ENCODE peak calls at places on chromosomes 13 and 19, in four cellular contexts. W is tibial artery, E is Panc1, C is heart right ventricle. Q is an unnamed sample.

GRCh38 chr13:91426913-91427312 is 28.5 kb downstream of the GPC5 start:
- DNase-seq in W (no peak), C (no peak), E (no peak), Q (no peak)

GRCh38 chr19:3968556-3969434 is 2.1 kb downstream of the DAPK3 start:
- DNase-seq in W (peak; percentile 94), C (peak; percentile 96), E (peak; percentile 93), Q (peak; percentile 98)

GRCh38 chr13:34201050-34201913 is 383.3 kb downstream of the RFC3 start:
- DNase-seq in W (no peak), E (no peak), C (peak; percentile 15), Q (no peak)

GRCh38 chr13:77306458-77306857 is 20.4 kb downstream of the MYCBP2 start:
- DNase-seq in E (no peak), W (no peak), C (no peak), Q (no peak)

GRCh38 chr19:33290082-33290815 is 12.1 kb downstream of the CEBPA start:
- DNase-seq in W (no peak), E (no peak), C (no peak), Q (no peak)

GRCh38 chr19:53422551-53422950 is 9.2 kb upstream of the ZNF761 start:
- DNase-seq in E (no peak), C (no peak), W (no peak), Q (no peak)

GRCh38 chr13:79483302-79483701 is 2.3 kb downstream of the NDFIP2 start:
- DNase-seq in E (no peak), C (no peak), W (no peak), Q (no peak)

GRCh38 chr13:20400774-20401173 is 124.9 kb downstream of the CRYL1 start:
- DNase-seq in C (no peak), E (no peak), W (no peak), Q (no peak)

GRCh38 chr19:45038931-45039893 is at the start of gene CLASRP:
- DNase-seq in C (peak; percentile 92), W (peak; percentile 88), E (no peak), Q (peak; percentile 34)

GRCh38 chr19:17148130-17148529 is 67.0 kb upstream of the USE1 start:
- DNase-seq in W (no peak), C (no peak), E (no peak), Q (no peak)

GRCh38 chr13:30870049-30870884 is 35.8 kb upstream of the MEDAG start:
- DNase-seq in E (no peak), C (peak; percentile 65), W (peak; percentile 96), Q (no peak)

GRCh38 chr19:46371371-46371901 is 24.5 kb downstream of the PPP5C start:
- DNase-seq in E (no peak), W (no peak), C (no peak), Q (no peak)

GRCh38 chr19:4581381-4582111 is 22.1 kb upstream of the SEMA6B start:
- DNase-seq in E (no peak), W (no peak), C (no peak), Q (no peak)

GRCh38 chr19:51480590-51480989 is 2.3 kb downstream of the CEACAM18 start:
- DNase-seq in E (no peak), C (no peak), W (no peak), Q (no peak)

GRCh38 chr19:48135411-48135810 is 24.8 kb upstream of the PLA2G4C start:
- DNase-seq in C (no peak), W (no peak), E (no peak), Q (no peak)

GRCh38 chr13:79659161-79659560 is 178.2 kb downstream of the NDFIP2 start:
- DNase-seq in C (peak; percentile 59), E (no peak), W (no peak), Q (no peak)

GRCh38 chr19:927044-927706 is 1.3 kb downstream of the ARID3A start:
- DNase-seq in W (peak; percentile 87), E (no peak), C (no peak), Q (no peak)

GRCh38 chr13:34430294-34430693 is 511.8 kb upstream of the NBEA start:
- DNase-seq in E (no peak), W (no peak), C (no peak), Q (peak; percentile 7)

GRCh38 chr13:51614350-51614786 is 30.1 kb downstream of the WDFY2 start:
- DNase-seq in E (no peak), C (peak; percentile 45), W (no peak), Q (no peak)

GRCh38 chr19:18225355-18225701 is 910 bp downstream of the PDE4C start:
- DNase-seq in W (no peak), E (no peak), C (no peak), Q (no peak)

GRCh38 chr19:16252459-16253205 is 54.9 kb downstream of the AP1M1 start:
- DNase-seq in C (peak; percentile 41), W (peak; percentile 38), E (no peak), Q (no peak)

GRCh38 chr19:33797821-33798633 is 1.4 kb downstream of the KCTD15 start:
- DNase-seq in W (peak; percentile 30), E (no peak), C (peak; percentile 71), Q (no peak)

GRCh38 chr13:19864018-19864338 is 529 bp upstream of the ZMYM5 start:
- DNase-seq in E (no peak), W (peak; percentile 56), C (peak; percentile 74), Q (no peak)

GRCh38 chr13:99977912-99978780 is 3.4 kb upstream of the ZIC2 start:
- DNase-seq in W (no peak), E (no peak), C (no peak), Q (no peak)

GRCh38 chr13:52085416-52085815 is 43.5 kb downstream of the NEK5 start:
- DNase-seq in E (no peak), W (no peak), C (no peak), Q (no peak)

GRCh38 chr13:94073006-94073744 is 406.3 kb downstream of the DCT start:
- DNase-seq in E (no peak), W (no peak), C (no peak), Q (no peak)

GRCh38 chr19:35248310-35249145 is at the start of gene LSR:
- DNase-seq in W (no peak), C (peak; percentile 41), E (peak; percentile 43), Q (peak; percentile 55)

GRCh38 chr13:113917096-113917495 is 53.2 kb upstream of the GAS6 start:
- DNase-seq in E (no peak), W (no peak), C (no peak), Q (no peak)

GRCh38 chr13:21684576-21684975 is 13.7 kb downstream of the FGF9 start:
- DNase-seq in W (no peak), C (no peak), E (no peak), Q (no peak)

GRCh38 chr19:7734220-7735203 is 2.6 kb upstream of the CLEC4G start:
- DNase-seq in W (no peak), E (no peak), C (no peak), Q (no peak)

GRCh38 chr13:101727118-101727517 is 274.6 kb downstream of the ITGBL1 start:
- DNase-seq in C (no peak), W (no peak), E (no peak), Q (no peak)

GRCh38 chr19:38684078-38684861 is 36.8 kb downstream of the ACTN4 start:
- DNase-seq in W (peak; percentile 76), E (peak; percentile 100), C (no peak), Q (no peak)

GRCh38 chr13:77026255-77026782 is 640 bp downstream of the FBXL3 start:
- DNase-seq in C (peak; percentile 72), W (peak; percentile 91), E (no peak), Q (no peak)

GRCh38 chr13:113776231-113777125 is 17.5 kb downstream of the TMEM255B start:
- DNase-seq in W (no peak), C (no peak), E (no peak), Q (no peak)

GRCh38 chr13:114043421-114044053 is 69.7 kb upstream of the C13orf46 start:
- DNase-seq in C (peak; percentile 66), E (no peak), W (peak; percentile 70), Q (no peak)

GRCh38 chr13:91406619-91407018 is 8.2 kb downstream of the GPC5 start:
- DNase-seq in W (no peak), C (no peak), E (peak; percentile 4), Q (no peak)

GRCh38 chr19:16779539-16780163 is 49.5 kb upstream of the SIN3B start:
- DNase-seq in W (no peak), E (no peak), C (no peak), Q (no peak)

GRCh38 chr13:24995225-24995804 is 100.6 kb upstream of the PABPC3 start:
- DNase-seq in E (no peak), C (peak; percentile 57), W (peak; percentile 41), Q (peak; percentile 65)

GRCh38 chr13:40187836-40188591 is 478.4 kb downstream of the FOXO1 start:
- DNase-seq in E (no peak), C (no peak), W (no peak), Q (no peak)
- H3K4me3 ChIP-seq in E (no peak overlapping the region), C (no peak overlapping the region), W (no peak overlapping the region), Q (no peak overlapping the region)

DNA sequence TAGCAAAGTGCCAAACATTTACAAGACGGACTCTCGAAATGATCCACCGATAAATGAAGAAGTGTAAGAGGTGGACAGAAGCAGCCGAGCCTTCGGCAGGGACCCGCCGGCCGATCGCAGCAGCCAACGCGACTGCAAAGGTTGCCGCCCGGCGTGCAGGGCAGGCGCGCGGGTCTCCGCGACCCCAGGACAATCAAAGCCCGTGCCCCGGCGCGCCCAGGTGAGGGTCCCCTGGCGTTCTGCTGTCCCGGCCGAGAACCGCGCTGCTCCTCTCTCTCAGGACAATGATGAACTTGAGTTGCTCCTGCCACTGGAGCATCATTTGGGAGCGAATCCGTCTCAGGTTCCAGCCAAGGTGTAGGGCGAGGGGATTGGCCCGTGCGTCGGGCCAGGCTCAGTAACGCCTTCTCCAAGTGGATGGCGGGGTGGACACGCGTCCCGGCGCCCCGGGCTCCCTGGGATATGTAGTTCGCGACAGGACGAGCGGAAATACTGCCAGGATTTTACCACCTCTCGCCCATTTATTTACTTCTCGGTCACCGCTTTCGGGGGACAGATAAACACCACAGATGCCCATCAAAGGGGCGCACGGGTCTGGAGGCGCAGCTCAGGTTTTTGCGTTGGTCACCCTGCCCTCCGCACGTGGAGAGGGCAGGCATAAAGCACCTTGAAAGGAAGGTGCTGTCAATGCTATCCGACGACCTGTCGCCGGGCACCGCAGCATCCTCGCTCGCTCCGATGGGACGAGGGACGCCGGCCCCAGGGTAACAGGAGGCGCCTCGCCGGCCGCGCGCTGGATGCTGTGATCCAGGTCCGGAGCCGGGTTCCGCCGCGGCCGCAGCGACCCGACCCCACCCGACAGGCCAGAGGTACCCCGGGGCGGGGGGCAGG is at the start of the genes BIVM and POGLUT2:
- DNase-seq in C (peak; percentile 92), W (peak; percentile 92), E (peak; percentile 52), Q (peak; percentile 72)
- TF ChIP-seq CTCF in C (no peak), W (no peak), E (no peak), Q (no peak)

GRCh38 chr19:50007170-50007569 is 18.0 kb downstream of the VRK3 start:
- DNase-seq in E (no peak), C (no peak), W (no peak), Q (no peak)
- H3K36me3 ChIP-seq in E (no peaks in the 10 kb centered on the region), C (peaks cover 9% of the 10 kb centered on the region), W (peaks cover 36% of the 10 kb centered on the region), Q (no peaks in the 10 kb centered on the region)

GRCh38 chr13:40383922-40384321 is 282.5 kb downstream of the FOXO1 start:
- DNase-seq in W (no peak), E (no peak), C (no peak), Q (no peak)

GRCh38 chr13:40381935-40382764 is 284.3 kb downstream of the FOXO1 start:
- DNase-seq in E (no peak), W (no peak), C (peak; percentile 22), Q (no peak)

GRCh38 chr13:40385858-40386180 is 280.6 kb downstream of the FOXO1 start:
- DNase-seq in E (no peak), W (no peak), C (no peak), Q (no peak)

GRCh38 chr13:40384976-40385857 is 281.2 kb downstream of the FOXO1 start:
- DNase-seq in C (no peak), W (no peak), E (no peak), Q (no peak)

GRCh38 chr13:40383132-40383531 is 283.3 kb downstream of the FOXO1 start:
- DNase-seq in C (no peak), E (no peak), W (no peak), Q (no peak)
- H3K4me3 ChIP-seq in C (no peak overlapping the region), E (no peak overlapping the region), W (no peak overlapping the region), Q (no peak overlapping the region)

GRCh38 chr13:110944121-110944967 is 29.5 kb upstream of the ANKRD10 start:
- DNase-seq in E (peak; percentile 38), C (peak; percentile 33), W (no peak), Q (peak; percentile 26)
- TF ChIP-seq CTCF in E (peak; percentile 63), C (peak; percentile 50), W (peak; percentile 66), Q (peak; percentile 59)